ENCODE peak calls at places on chromosome 2, in four cellular contexts. Y is SK-N-SH, P is lower leg skin, U is ovary. M is an unnamed sample.

GRCh38 chr2:215275819-215276218 is 36.0 kb upstream of the ATIC start:
- DNase-seq in U (no peak), Y (no peak), P (no peak), M (no peak)

GRCh38 chr2:18987592-18988073 is 370.8 kb downstream of the OSR1 start:
- DNase-seq in U (peak; percentile 83), Y (no peak), P (peak; percentile 93), M (peak; percentile 86)

GRCh38 chr2:85476624-85477023 is 58.1 kb downstream of the SH2D6 start:
- DNase-seq in Y (no peak), U (no peak), P (no peak), M (no peak)

GRCh38 chr2:241312082-241312481 is 3.4 kb downstream of the HDLBP start:
- DNase-seq in Y (no peak), U (no peak), P (no peak), M (no peak)

GRCh38 chr2:28175028-28175427 is 217.6 kb upstream of the FOSL2 start:
- DNase-seq in P (no peak), Y (no peak), U (no peak), M (no peak)

GRCh38 chr2:85308951-85309555 is 18.7 kb downstream of the TGOLN2 start:
- DNase-seq in Y (peak; percentile 95), P (peak; percentile 88), U (peak; percentile 60), M (peak; percentile 80)

GRCh38 chr2:133641497-133641896 is 73.2 kb upstream of the NCKAP5 start:
- DNase-seq in U (no peak), Y (no peak), P (peak; percentile 90), M (no peak)

GRCh38 chr2:54520687-54521086 is 64.6 kb downstream of the SPTBN1 start:
- DNase-seq in U (no peak), P (no peak), Y (no peak), M (no peak)

GRCh38 chr2:9178905-9179571 is 27.6 kb upstream of the ASAP2 start:
- DNase-seq in P (peak; percentile 91), U (peak; percentile 74), Y (no peak), M (peak; percentile 72)

GRCh38 chr2:57570961-57571360 is 475.6 kb upstream of the VRK2 start:
- DNase-seq in U (no peak), P (no peak), Y (no peak), M (no peak)

GRCh38 chr2:153668923-153669322 is 190.4 kb upstream of the RPRM start:
- DNase-seq in U (no peak), Y (no peak), P (no peak), M (no peak)

GRCh38 chr2:148020036-148020357 is 540 bp downstream of the ORC4 start:
- DNase-seq in Y (no peak), P (no peak), U (no peak), M (no peak)

GRCh38 chr2:62794791-62795190 is 89.3 kb downstream of the EHBP1 start:
- DNase-seq in Y (no peak), P (no peak), U (no peak), M (no peak)

GRCh38 chr2:237919593-237919992 is 47.2 kb upstream of the UBE2F start:
- DNase-seq in Y (no peak), U (no peak), P (no peak), M (no peak)

GRCh38 chr2:71927757-71928715 is 219.6 kb downstream of the CYP26B1 start:
- DNase-seq in P (peak; percentile 45), Y (no peak), U (no peak), M (no peak)

GRCh38 chr2:100945433-100945740 is 56.7 kb upstream of the RPL31 start:
- DNase-seq in Y (no peak), P (peak; percentile 25), U (no peak), M (no peak)

GRCh38 chr2:114550895-114551793 is 108.7 kb downstream of the DPP10 start:
- DNase-seq in P (no peak), U (peak; percentile 34), Y (peak; percentile 25), M (peak; percentile 18)

GRCh38 chr2:226649201-226649600 is 150.4 kb downstream of the IRS1 start:
- DNase-seq in Y (no peak), U (no peak), P (no peak), M (no peak)

GRCh38 chr2:26687785-26688184 is 4.7 kb upstream of the KCNK3 start:
- DNase-seq in U (no peak), Y (no peak), P (no peak), M (no peak)

GRCh38 chr2:16608661-16609643 is 56.7 kb downstream of the CYRIA start:
- DNase-seq in P (peak; percentile 97), U (peak; percentile 86), Y (peak; percentile 89), M (peak; percentile 86)

GRCh38 chr2:176662771-176663170 is 393.5 kb downstream of the MTX2 start:
- DNase-seq in Y (no peak), U (no peak), P (no peak), M (peak; percentile 27)

GRCh38 chr2:130369589-130370341 is 13.9 kb downstream of the PTPN18 start:
- DNase-seq in U (no peak), P (peak; percentile 68), Y (no peak), M (no peak)

GRCh38 chr2:165874445-165875039 is 79.0 kb downstream of the TTC21B start:
- DNase-seq in U (no peak), P (no peak), Y (peak; percentile 44), M (no peak)

GRCh38 chr2:218821605-218822211 is 9.9 kb downstream of the PRKAG3 start:
- DNase-seq in U (no peak), P (peak; percentile 61), Y (no peak), M (no peak)

GRCh38 chr2:38125007-38125406 is 49.1 kb upstream of the CYP1B1 start:
- DNase-seq in U (no peak), Y (no peak), P (no peak), M (no peak)

GRCh38 chr2:175976758-175977157 is 25.3 kb downstream of the LNPK start:
- DNase-seq in P (no peak), U (no peak), Y (no peak), M (no peak)

GRCh38 chr2:219521066-219521880 is 7.0 kb downstream of the ASIC4 start:
- DNase-seq in P (no peak), U (no peak), Y (peak; percentile 91), M (peak; percentile 55)

GRCh38 chr2:59790186-59791142 is 763.0 kb downstream of the BCL11A start:
- DNase-seq in Y (no peak), U (no peak), P (no peak), M (no peak)

GRCh38 chr2:131105950-131106801 is 1.0 kb downstream of the PLEKHB2 start:
- DNase-seq in P (peak; percentile 86), Y (peak; percentile 27), U (peak; percentile 30), M (no peak)

GRCh38 chr2:226673314-226673723 is 126.3 kb downstream of the IRS1 start:
- DNase-seq in Y (no peak), P (no peak), U (no peak), M (no peak)

GRCh38 chr2:152925540-152926448 is 207.4 kb downstream of the ARL6IP6 start:
- DNase-seq in Y (peak; percentile 51), P (no peak), U (peak; percentile 51), M (peak; percentile 40)

GRCh38 chr2:68643011-68643873 is at the start of gene PROKR1:
- DNase-seq in U (no peak), P (no peak), Y (peak; percentile 78), M (no peak)

GRCh38 chr2:195304310-195304709 is 352.7 kb upstream of the SLC39A10 start:
- DNase-seq in Y (no peak), P (peak; percentile 53), U (no peak), M (no peak)

GRCh38 chr2:15975261-15975600 is 34.9 kb downstream of the MYCN start:
- DNase-seq in Y (no peak), U (no peak), P (no peak), M (no peak)

GRCh38 chr2:66581461-66582363 is 146.8 kb downstream of the MEIS1 start:
- DNase-seq in U (peak; percentile 68), P (no peak), Y (peak; percentile 72), M (peak; percentile 75)

GRCh38 chr2:43127941-43128561 is 98.4 kb downstream of the ZFP36L2 start:
- DNase-seq in U (no peak), P (no peak), Y (no peak), M (no peak)

GRCh38 chr2:138564586-138565250 is 63.1 kb downstream of the SPOPL start:
- DNase-seq in U (no peak), P (no peak), Y (no peak), M (no peak)

GRCh38 chr2:60883896-60884295 is 2.5 kb downstream of the REL start:
- DNase-seq in P (no peak), U (no peak), Y (no peak), M (no peak)

GRCh38 chr2:60882971-60883753 is 1.8 kb downstream of the REL start:
- DNase-seq in Y (peak; percentile 12), P (no peak), U (no peak), M (no peak)

GRCh38 chr2:60884795-60885194 is 3.4 kb downstream of the REL start:
- DNase-seq in Y (no peak), P (no peak), U (no peak), M (no peak)

GRCh38 chr2:60880633-60880987 is 764 bp upstream of the REL start:
- DNase-seq in U (no peak), Y (no peak), P (no peak), M (no peak)

GRCh38 chr2:60880988-60881932 is at the start of gene REL:
- DNase-seq in U (peak; percentile 92), P (peak; percentile 97), Y (peak; percentile 95), M (peak; percentile 90)
- TF ChIP-seq CTCF in U (no peak), P (no peak), Y (peak; percentile 29), M (peak; percentile 17)

GRCh38 chr2:150125708-150126107 is 361.8 kb downstream of the RND3 start:
- DNase-seq in U (no peak), P (no peak), Y (no peak), M (no peak)
- TF ChIP-seq CTCF in U (no peak), P (no peak), Y (peak; percentile 30), M (no peak)

DNA sequence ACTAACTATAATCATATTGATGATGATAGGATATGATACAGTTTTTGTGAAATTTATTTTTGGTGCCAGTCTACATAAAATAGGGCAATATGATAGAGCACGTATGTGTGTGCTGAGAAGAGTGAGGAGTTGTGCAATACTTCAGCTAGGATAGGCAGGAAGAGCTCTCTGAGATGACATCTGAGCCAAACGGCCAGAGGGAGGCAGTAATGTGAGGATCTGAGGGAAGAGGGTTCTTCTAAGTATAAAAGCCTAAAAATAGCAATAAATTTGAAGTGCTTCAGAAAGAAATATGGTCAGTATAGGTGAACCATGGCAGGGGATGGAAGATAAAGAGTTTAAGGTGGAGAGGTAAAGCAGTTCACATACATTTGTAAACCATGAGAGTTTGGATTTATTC is 102.5 kb downstream of the OLA1 start:
- DNase-seq in P (no peak), U (no peak), Y (no peak), M (no peak)
- TF ChIP-seq CTCF in P (no peak), U (no peak), Y (peak; percentile 17), M (no peak)

GRCh38 chr2:234102112-234102511 is 51.6 kb downstream of the SPP2 start:
- DNase-seq in P (no peak), Y (no peak), U (no peak), M (no peak)
- TF ChIP-seq CTCF in P (no peak), Y (no peak), U (no peak), M (no peak)